ENCODE peak calls at places on chromosome 17, in nine cellular contexts. X is iPS-NIHi11; J is EL; Z is stimulated activated CD4-positive, alpha-beta T cell treated with anti-CD3 and anti-CD28 coated beads, Interleukin-4, amount 100 ng/mL, for 4 hours; Y is NCI-H1694; W is activated T-helper 1 cell treated with anti-CD3 and anti-CD28 coated beads, Interleukin-2, amount 50 U/mL, for 16 hours; C is brain microvascular endothelial cell; E is lower leg skin; U is HCT116. G is an unnamed sample.

GRCh38 chr17:78910885-78911284 is 7.9 kb upstream of the CEP295NL start:
- DNase-seq in J (no peak), X (no peak), C (no peak), Z (no peak), E (no peak), Y (no peak), W (no peak), U (no peak), G (no peak)

GRCh38 chr17:81426676-81427445 is 31.6 kb downstream of the BAHCC1 start:
- DNase-seq in Y (peak), U (no peak), E (no peak), J (no peak), W (no peak), C (no peak), X (no peak), Z (no peak), G (no peak)

GRCh38 chr17:60720763-60721531 is 43.3 kb downstream of the BCAS3 start:
- DNase-seq in C (peak), Z (peak), X (peak), Y (peak), W (no peak), J (peak), U (peak), E (peak), G (no peak)

GRCh38 chr17:35733366-35733765 is 1.9 kb downstream of the RASL10B start:
- DNase-seq in Y (no peak), Z (no peak), C (no peak), X (no peak), W (no peak), J (no peak), E (no peak), U (no peak), G (no peak)

GRCh38 chr17:74094651-74095050 is 108.8 kb upstream of the RPL38 start:
- DNase-seq in E (no peak), U (no peak), Z (no peak), W (no peak), C (no peak), X (no peak), Y (no peak), J (no peak), G (no peak)

GRCh38 chr17:55117063-55117611 is 147.6 kb upstream of the HLF start:
- DNase-seq in E (no peak), Y (no peak), X (no peak), J (no peak), Z (no peak), C (no peak), W (no peak), U (no peak), G (no peak)

GRCh38 chr17:4497101-4497824 is 1.4 kb upstream of the SPNS2 start:
- DNase-seq in U (no peak), C (no peak), W (no peak), X (no peak), Z (no peak), E (no peak), J (peak), Y (peak), G (no peak)

GRCh38 chr17:60602385-60602742 is 2.4 kb downstream of the PPM1D start:
- DNase-seq in Z (no peak), X (no peak), J (peak), C (peak), W (no peak), E (no peak), U (no peak), Y (no peak), G (no peak)

GRCh38 chr17:63442549-63443035 is 3.5 kb downstream of the CYB561 start:
- DNase-seq in J (no peak), E (no peak), C (no peak), U (no peak), Y (peak), W (no peak), X (peak), Z (no peak), G (no peak)

GRCh38 chr17:48738803-48739526 is 10.4 kb upstream of the HOXB13 start:
- DNase-seq in J (no peak), E (no peak), X (peak), Y (no peak), Z (no peak), U (no peak), W (no peak), C (no peak), G (no peak)

GRCh38 chr17:34713687-34714086 is 134.3 kb downstream of the TMEM132E start:
- DNase-seq in C (no peak), X (no peak), E (no peak), U (no peak), J (no peak), W (no peak), Z (no peak), Y (no peak), G (no peak)

GRCh38 chr17:67442787-67443624 is 65.9 kb downstream of the PITPNC1 start:
- DNase-seq in W (no peak), X (no peak), E (no peak), C (no peak), J (no peak), Z (no peak), U (no peak), Y (no peak), G (no peak)

GRCh38 chr17:68468334-68468733 is 11.0 kb upstream of the WIPI1 start:
- DNase-seq in X (no peak), Y (no peak), Z (no peak), J (no peak), C (peak), E (no peak), W (no peak), U (no peak), G (no peak)

GRCh38 chr17:4436846-4437245 is 3.1 kb downstream of the SPNS3 start:
- DNase-seq in E (no peak), Z (no peak), C (no peak), W (no peak), X (no peak), Y (no peak), J (no peak), U (no peak), G (no peak)

GRCh38 chr17:8354196-8354595 is 14.6 kb downstream of the ODF4 start:
- DNase-seq in X (no peak), W (no peak), E (no peak), Z (no peak), C (no peak), U (no peak), J (no peak), Y (no peak), G (no peak)

GRCh38 chr17:4005296-4006164 is 41.3 kb upstream of the ATP2A3 start:
- DNase-seq in C (no peak), Z (no peak), Y (no peak), J (no peak), X (no peak), W (no peak), E (no peak), U (no peak), G (no peak)

GRCh38 chr17:49703557-49704277 is 4.0 kb downstream of the SLC35B1 start:
- DNase-seq in Y (peak), X (peak), Z (no peak), U (peak), C (peak), W (no peak), E (no peak), J (peak), G (no peak)

GRCh38 chr17:56781944-56782737 is 51.6 kb downstream of the C17orf67 start:
- DNase-seq in Z (no peak), C (no peak), J (no peak), Y (no peak), X (no peak), E (no peak), U (no peak), W (no peak), G (no peak)

GRCh38 chr17:82001657-82002056 is 21.0 kb downstream of the CENPX start:
- DNase-seq in U (no peak), X (no peak), Y (no peak), W (no peak), C (no peak), E (no peak), J (no peak), Z (no peak), G (no peak)

GRCh38 chr17:68640601-68641000 is 39.4 kb upstream of the FAM20A start:
- DNase-seq in X (no peak), C (no peak), U (no peak), Z (no peak), W (no peak), E (no peak), J (no peak), Y (no peak), G (no peak)

GRCh38 chr17:29546834-29547233 is 20.0 kb downstream of the ABHD15 start:
- DNase-seq in X (no peak), J (no peak), C (no peak), Y (no peak), Z (no peak), W (no peak), U (no peak), E (no peak), G (no peak)

GRCh38 chr17:48025040-48025903 is 12.3 kb downstream of the COPZ2 start:
- DNase-seq in C (peak), J (peak), Y (peak), Z (peak), W (peak), X (peak), E (peak), U (peak), G (peak)

GRCh38 chr17:17348872-17349723 is 45.9 kb downstream of the NT5M start:
- DNase-seq in Y (no peak), J (no peak), W (no peak), E (no peak), U (no peak), C (no peak), Z (no peak), X (no peak), G (no peak)

GRCh38 chr17:50676065-50676975 is 31.4 kb downstream of the ANKRD40 start:
- DNase-seq in J (no peak), C (no peak), U (no peak), Y (no peak), X (no peak), Z (no peak), E (no peak), W (no peak), G (no peak)

GRCh38 chr17:72843591-72843990 is 248.9 kb downstream of the SLC39A11 start:
- DNase-seq in Y (no peak), J (no peak), Z (no peak), U (no peak), C (no peak), X (no peak), W (no peak), E (no peak), G (no peak)

GRCh38 chr17:27596106-27596505 is 34.9 kb upstream of the LGALS9 start:
- DNase-seq in W (no peak), C (no peak), E (no peak), U (no peak), J (no peak), Z (no peak), Y (no peak), X (no peak), G (no peak)

GRCh38 chr17:54948380-54948779 is 20.1 kb downstream of the COX11 start:
- DNase-seq in X (no peak), Z (no peak), W (no peak), U (peak), J (peak), Y (no peak), E (no peak), C (peak), G (no peak)

GRCh38 chr17:5499790-5500189 is 13.4 kb downstream of the MIS12 start:
- DNase-seq in W (no peak), E (no peak), J (peak), U (no peak), C (no peak), Y (no peak), Z (no peak), X (peak), G (no peak)

GRCh38 chr17:79714746-79715145 is 16.0 kb upstream of the ENPP7 start:
- DNase-seq in C (no peak), W (no peak), X (no peak), Y (no peak), Z (no peak), E (no peak), J (no peak), U (no peak), G (no peak)

GRCh38 chr17:4642286-4642685 is 808 bp upstream of the ALOX15 start:
- DNase-seq in U (no peak), Y (no peak), J (no peak), C (no peak), Z (no peak), X (peak), E (no peak), W (no peak), G (no peak)

GRCh38 chr17:7440823-7441174 is 1.5 kb downstream of the FGF11 start:
- DNase-seq in W (no peak), Y (no peak), C (no peak), E (no peak), J (peak), U (no peak), X (no peak), Z (no peak), G (no peak)

GRCh38 chr17:35788504-35788998 is 6.9 kb downstream of the MMP28 start:
- DNase-seq in Y (no peak), X (no peak), Z (peak), E (peak), U (no peak), J (peak), C (peak), W (no peak), G (no peak)

GRCh38 chr17:60372790-60373483 is 19.0 kb downstream of the USP32 start:
- DNase-seq in J (peak), Y (no peak), U (no peak), W (no peak), C (peak), Z (no peak), X (no peak), E (no peak), G (no peak)

GRCh38 chr17:70517808-70518207 is 348.5 kb downstream of the KCNJ2 start:
- DNase-seq in Z (no peak), J (no peak), X (no peak), W (no peak), Y (no peak), U (no peak), C (no peak), E (no peak), G (no peak)

GRCh38 chr17:61775364-61775763 is 88.0 kb downstream of the BRIP1 start:
- DNase-seq in Z (no peak), J (no peak), U (no peak), W (no peak), E (no peak), X (no peak), Y (no peak), C (no peak), G (no peak)

GRCh38 chr17:28743243-28744103 is at the start of gene TRAF4:
- DNase-seq in E (peak), Z (peak), W (peak), X (peak), J (peak), Y (peak), C (peak), U (peak), G (peak)

GRCh38 chr17:1829189-1829578 is 518 bp downstream of the SMYD4 start:
- DNase-seq in Z (no peak), C (peak), J (peak), X (no peak), W (no peak), E (no peak), Y (no peak), U (no peak), G (no peak)

GRCh38 chr17:75410141-75410540 is 4.7 kb upstream of the GRB2 start:
- DNase-seq in X (no peak), C (no peak), W (no peak), J (no peak), Z (no peak), U (no peak), Y (no peak), E (no peak), G (no peak)

G was measured in activated naive CD4-positive, alpha-beta T cell treated with anti-CD3 and anti-CD28 coated beads, Interleukin-2, amount 50 U/mL, for 16 hours.